ENCODE peak calls at places on chromosomes 7 and 10, in four cellular contexts. One of them, this sample, is unnamed.

GRCh38 chr7:140316165-140316661 is 82.1 kb downstream of the SLC37A3 start:
- DNase-seq in HepG2: no peak
- DNase-seq in HCT116: peak; percentile 19
- DNase-seq in GM12878: no peak
- DNase-seq in this sample: no peak

GRCh38 chr10:521261-521660 is 168.2 kb downstream of the DIP2C start:
- DNase-seq in HCT116: no peak
- DNase-seq in GM12878: no peak
- DNase-seq in HepG2: no peak
- DNase-seq in this sample: no peak

GRCh38 chr10:6204341-6205191 is 1.8 kb downstream of the PFKFB3 start:
- DNase-seq in GM12878: no peak
- DNase-seq in HCT116: no peak
- DNase-seq in HepG2: no peak
- DNase-seq in this sample: no peak

GRCh38 chr10:119413738-119414611 is 128.5 kb downstream of the RGS10 start:
- DNase-seq in HCT116: no peak
- DNase-seq in HepG2: no peak
- DNase-seq in GM12878: no peak
- DNase-seq in this sample: no peak

GRCh38 chr10:104559935-104560334 is 81.2 kb upstream of the SORCS3 start:
- DNase-seq in GM12878: no peak
- DNase-seq in HepG2: no peak
- DNase-seq in HCT116: no peak
- DNase-seq in this sample: no peak

GRCh38 chr10:6512182-6512581 is 67.9 kb downstream of the PRKCQ start:
- DNase-seq in HCT116: no peak
- DNase-seq in GM12878: no peak
- DNase-seq in HepG2: no peak
- DNase-seq in this sample: no peak

GRCh38 chr10:68406111-68406814 is 814 bp downstream of the RUFY2 start:
- DNase-seq in HepG2: peak; percentile 23
- DNase-seq in HCT116: no peak
- DNase-seq in GM12878: no peak
- DNase-seq in this sample: peak; percentile 69

GRCh38 chr10:42926831-42927230 is 144.2 kb downstream of the BMS1 start:
- DNase-seq in GM12878: no peak
- DNase-seq in HepG2: no peak
- DNase-seq in HCT116: no peak
- DNase-seq in this sample: no peak

GRCh38 chr10:125061557-125062243 is 98.7 kb downstream of the CTBP2 start:
- DNase-seq in HepG2: no peak
- DNase-seq in GM12878: no peak
- DNase-seq in HCT116: no peak
- DNase-seq in this sample: no peak

GRCh38 chr10:3805791-3806381 is 20.9 kb upstream of the KLF6 start:
- DNase-seq in HCT116: peak; percentile 51
- DNase-seq in GM12878: no peak
- DNase-seq in HepG2: no peak
- DNase-seq in this sample: peak; percentile 63

GRCh38 chr7:106166651-106167342 is 54.7 kb upstream of the SYPL1 start:
- DNase-seq in HCT116: peak; percentile 68
- DNase-seq in HepG2: peak; percentile 62
- DNase-seq in GM12878: no peak
- DNase-seq in this sample: peak; percentile 87

GRCh38 chr7:3493499-3493898 is 192.4 kb downstream of the SDK1 start:
- DNase-seq in GM12878: no peak
- DNase-seq in HCT116: no peak
- DNase-seq in HepG2: peak; percentile 9
- DNase-seq in this sample: no peak

GRCh38 chr10:114856544-114857287 is 35.1 kb downstream of the FHIP2A start:
- DNase-seq in HepG2: no peak
- DNase-seq in HCT116: no peak
- DNase-seq in GM12878: no peak
- DNase-seq in this sample: no peak

GRCh38 chr10:125409756-125410155 is 249.4 kb upstream of the CTBP2 start:
- DNase-seq in GM12878: no peak
- DNase-seq in HepG2: no peak
- DNase-seq in HCT116: no peak
- DNase-seq in this sample: no peak

GRCh38 chr7:50284296-50284695 is 20.2 kb upstream of the IKZF1 start:
- DNase-seq in HCT116: no peak
- DNase-seq in HepG2: no peak
- DNase-seq in GM12878: no peak
- DNase-seq in this sample: no peak

GRCh38 chr10:33791295-33791694 is 456.8 kb upstream of the NRP1 start:
- DNase-seq in GM12878: no peak
- DNase-seq in HCT116: no peak
- DNase-seq in HepG2: peak; percentile 13
- DNase-seq in this sample: no peak

GRCh38 chr7:18337023-18337422 is 158.5 kb upstream of the HDAC9 start:
- DNase-seq in HCT116: no peak
- DNase-seq in HepG2: no peak
- DNase-seq in GM12878: no peak
- DNase-seq in this sample: no peak

GRCh38 chr10:124693396-124693795 is 50.8 kb downstream of the FAM53B start:
- DNase-seq in HCT116: no peak
- DNase-seq in HepG2: no peak
- DNase-seq in GM12878: no peak
- DNase-seq in this sample: peak; percentile 34

GRCh38 chr10:44245601-44245938 is 139.3 kb downstream of the CXCL12 start:
- DNase-seq in HCT116: no peak
- DNase-seq in HepG2: peak; percentile 90
- DNase-seq in GM12878: no peak
- DNase-seq in this sample: no peak

GRCh38 chr10:11702264-11702663 is 39.9 kb upstream of the ECHDC3 start:
- DNase-seq in HCT116: no peak
- DNase-seq in GM12878: no peak
- DNase-seq in HepG2: no peak
- DNase-seq in this sample: no peak

GRCh38 chr10:62076872-62077271 is 175.4 kb downstream of the ARID5B start:
- DNase-seq in GM12878: no peak
- DNase-seq in HepG2: peak; percentile 63
- DNase-seq in HCT116: no peak
- DNase-seq in this sample: no peak

GRCh38 chr10:31830887-31831286 is 97.7 kb downstream of the ARHGAP12 start:
- DNase-seq in HepG2: no peak
- DNase-seq in GM12878: no peak
- DNase-seq in HCT116: no peak
- DNase-seq in this sample: no peak

GRCh38 chr10:8047452-8048280 is 6.8 kb upstream of the GATA3 start:
- DNase-seq in HepG2: no peak
- DNase-seq in GM12878: no peak
- DNase-seq in HCT116: no peak
- DNase-seq in this sample: no peak

GRCh38 chr7:95993420-95993819 is 221.1 kb downstream of the DYNC1I1 start:
- DNase-seq in HCT116: no peak
- DNase-seq in HepG2: no peak
- DNase-seq in GM12878: no peak
- DNase-seq in this sample: no peak

GRCh38 chr10:74189999-74190421 is 39.0 kb downstream of the ADK start:
- DNase-seq in GM12878: peak; percentile 49
- DNase-seq in HepG2: peak; percentile 69
- DNase-seq in HCT116: peak; percentile 72
- DNase-seq in this sample: no peak

GRCh38 chr7:133436014-133436428 is 183.1 kb downstream of the EXOC4 start:
- DNase-seq in HCT116: no peak
- DNase-seq in GM12878: no peak
- DNase-seq in HepG2: no peak
- DNase-seq in this sample: no peak

GRCh38 chr7:98470131-98470985 is 69.5 kb upstream of the BAIAP2L1 start:
- DNase-seq in HepG2: no peak
- DNase-seq in GM12878: no peak
- DNase-seq in HCT116: no peak
- DNase-seq in this sample: peak; percentile 97

GRCh38 chr7:142883145-142883544 is 2.4 kb downstream of the TRPV6 start:
- DNase-seq in HCT116: no peak
- DNase-seq in HepG2: no peak
- DNase-seq in GM12878: no peak
- DNase-seq in this sample: no peak
- TF ChIP-seq ZBTB33 in HCT116: no peak
- TF ChIP-seq ZBTB33 in HepG2: no peak
- TF ChIP-seq ZBTB33 in GM12878: no peak
- TF ChIP-seq ZBTB33 in this sample: no peak

GRCh38 chr7:41385996-41386395 is 316.9 kb downstream of the INHBA start:
- DNase-seq in HepG2: no peak
- DNase-seq in HCT116: no peak
- DNase-seq in GM12878: no peak
- DNase-seq in this sample: no peak
- TF ChIP-seq SRF in HepG2: no peak
- TF ChIP-seq SRF in HCT116: no peak
- TF ChIP-seq SRF in GM12878: no peak
- TF ChIP-seq SRF in this sample: no peak

GRCh38 chr10:110008518-110009339 is 945 bp downstream of the ADD3 start:
- DNase-seq in HCT116: no peak
- DNase-seq in GM12878: no peak
- DNase-seq in HepG2: peak; percentile 52
- DNase-seq in this sample: peak; percentile 49
- TF ChIP-seq ZBTB33 in HCT116: no peak
- TF ChIP-seq ZBTB33 in GM12878: no peak
- TF ChIP-seq ZBTB33 in HepG2: no peak
- TF ChIP-seq ZBTB33 in this sample: no peak

DNA sequence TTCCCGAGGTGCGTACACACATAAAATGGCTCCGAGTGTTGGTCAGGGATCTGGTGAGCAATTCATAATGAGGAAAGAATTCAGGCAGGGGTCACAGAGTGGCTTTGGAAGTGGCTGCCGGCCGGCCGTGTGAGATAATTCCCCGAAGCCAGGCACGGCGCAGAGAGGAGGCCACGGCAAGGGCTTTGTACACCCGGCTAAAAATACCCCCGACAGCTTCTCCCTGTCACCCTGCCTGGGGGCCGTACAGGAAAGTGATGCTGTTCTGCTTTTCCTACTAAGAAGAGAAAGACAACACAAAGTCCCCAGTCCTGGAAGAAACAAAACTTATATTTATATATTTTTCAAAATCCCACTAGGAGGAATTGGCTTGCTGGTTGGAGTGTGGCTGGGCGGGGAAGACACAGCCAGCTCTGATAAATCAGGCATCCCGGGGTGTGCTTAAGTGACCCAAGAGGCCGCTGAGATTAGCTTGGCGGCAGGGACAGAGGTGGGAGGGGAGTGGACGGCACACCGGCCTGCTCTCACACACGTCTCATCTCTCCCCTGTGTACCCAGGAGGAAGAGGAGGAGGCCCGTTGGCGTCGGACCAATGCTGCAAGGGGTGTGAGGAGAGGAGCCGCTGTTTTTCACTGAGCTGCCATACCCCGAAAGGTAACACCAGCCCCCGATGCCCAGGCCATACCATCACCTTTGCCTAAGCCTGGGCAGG is 70.5 kb downstream of the ZMIZ1 start:
- DNase-seq in HepG2: no peak
- DNase-seq in GM12878: no peak
- DNase-seq in HCT116: no peak
- DNase-seq in this sample: peak; percentile 68
- TF ChIP-seq SRF in HepG2: no peak
- TF ChIP-seq SRF in GM12878: no peak
- TF ChIP-seq SRF in HCT116: no peak
- TF ChIP-seq SRF in this sample: no peak

GRCh38 chr7:70695804-70696104 is 436.2 kb upstream of the GALNT17 start:
- DNase-seq in GM12878: no peak
- DNase-seq in HepG2: no peak
- DNase-seq in HCT116: no peak
- DNase-seq in this sample: no peak

GRCh38 chr7:70698219-70698832 is 433.6 kb upstream of the GALNT17 start:
- DNase-seq in GM12878: no peak
- DNase-seq in HepG2: peak; percentile 38
- DNase-seq in HCT116: no peak
- DNase-seq in this sample: peak; percentile 52

GRCh38 chr7:70694909-70695803 is 436.8 kb upstream of the GALNT17 start:
- DNase-seq in HepG2: no peak
- DNase-seq in HCT116: no peak
- DNase-seq in GM12878: no peak
- DNase-seq in this sample: no peak

GRCh38 chr7:70694357-70694908 is 437.5 kb upstream of the GALNT17 start:
- DNase-seq in HCT116: no peak
- DNase-seq in GM12878: no peak
- DNase-seq in HepG2: no peak
- DNase-seq in this sample: no peak

DNA sequence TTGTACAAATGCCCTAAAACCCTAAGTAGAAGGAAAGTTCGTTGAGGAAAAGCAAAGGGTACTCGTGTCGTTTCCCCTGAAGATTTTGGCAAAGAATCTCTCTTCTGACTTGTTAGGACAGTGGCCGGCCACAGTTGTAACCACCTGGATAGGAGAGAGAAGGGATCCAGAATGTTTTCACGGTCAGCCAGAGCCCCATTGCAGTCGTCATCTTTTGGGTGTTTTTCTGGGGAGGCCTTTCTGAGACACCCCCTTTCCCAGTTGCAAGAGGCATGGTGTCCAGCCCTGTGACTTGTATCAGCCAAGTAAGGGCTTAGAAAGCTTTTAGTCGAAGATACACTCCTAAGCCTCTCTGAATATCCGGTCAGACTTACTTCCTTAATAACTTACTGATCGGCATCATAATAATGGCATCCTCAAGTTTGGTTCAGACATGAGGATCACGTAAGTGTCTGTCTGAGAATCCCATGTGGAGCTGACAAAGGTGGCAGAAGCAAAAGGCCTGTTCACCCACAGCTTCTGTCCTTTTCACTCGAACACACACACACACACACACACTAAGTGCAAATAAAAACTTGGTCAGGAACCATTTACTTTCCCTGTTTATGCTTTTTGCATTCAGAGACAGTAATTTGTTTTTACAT is 435.7 kb upstream of the GALNT17 start:
- DNase-seq in GM12878: no peak
- DNase-seq in HepG2: no peak
- DNase-seq in HCT116: no peak
- DNase-seq in this sample: no peak
- TF ChIP-seq ZBTB33 in GM12878: no peak
- TF ChIP-seq ZBTB33 in HepG2: no peak
- TF ChIP-seq ZBTB33 in HCT116: no peak
- TF ChIP-seq ZBTB33 in this sample: no peak

DNA sequence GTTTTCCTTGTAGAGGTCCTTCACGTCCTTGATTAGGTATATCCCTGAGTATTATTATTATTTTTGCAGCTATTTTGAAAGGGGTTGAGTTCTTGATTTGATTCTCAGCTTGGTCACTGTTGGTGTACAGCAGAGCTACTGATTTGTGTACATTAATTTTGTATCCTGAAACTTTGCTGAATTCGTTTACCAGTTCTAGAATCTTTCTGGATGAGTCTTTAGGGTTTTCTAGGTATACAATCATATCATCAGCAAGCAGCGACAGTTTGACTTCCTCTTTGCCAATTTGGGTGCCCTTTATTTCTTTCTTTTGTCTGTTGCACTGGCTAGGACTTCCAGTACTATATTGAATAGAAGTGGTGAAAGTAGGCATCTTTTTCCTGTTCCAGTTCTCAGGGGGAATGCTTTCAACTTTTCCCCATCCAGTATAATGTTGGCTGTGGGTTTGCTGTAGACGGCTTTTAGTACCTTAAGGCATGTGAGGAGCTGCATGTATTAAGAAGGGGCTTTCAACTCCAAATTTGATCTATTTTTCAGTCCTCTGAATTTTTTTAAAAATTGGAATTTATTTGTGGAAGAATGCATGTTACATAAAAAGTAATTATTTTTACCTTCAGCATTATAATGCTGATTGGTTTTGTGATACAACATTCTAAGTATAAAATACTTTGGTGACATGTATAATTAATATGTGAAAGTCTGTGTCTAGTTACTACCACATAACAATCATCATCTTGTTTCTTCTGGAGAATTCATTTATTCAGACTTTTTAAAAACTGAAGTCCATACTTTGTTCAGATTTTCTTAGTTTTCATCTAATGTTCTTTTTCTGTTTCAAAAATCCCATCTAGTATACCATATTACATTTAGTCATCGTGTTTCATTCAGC is 49.6 kb downstream of the CPED1 start:
- DNase-seq in GM12878: no peak
- DNase-seq in HCT116: no peak
- DNase-seq in HepG2: no peak
- DNase-seq in this sample: peak; percentile 44
- TF ChIP-seq SRF in GM12878: no peak
- TF ChIP-seq SRF in HCT116: no peak
- TF ChIP-seq SRF in HepG2: no peak
- TF ChIP-seq SRF in this sample: no peak